ENCODE peak calls at places on chromosomes 1 and 21, in eight cellular contexts. T, M, O, J, Q, A, U and D are unnamed samples.

GRCh38 chr21:30126575-30126974 is 40.0 kb downstream of the CLDN17 start:
- DNase-seq in T (no peak), M (no peak), O (no peak), J (no peak), Q (no peak), A (no peak), U (no peak), D (no peak)

GRCh38 chr1:153344718-153345025 is 4.0 kb downstream of the PGLYRP4 start:
- DNase-seq in T (no peak), M (no peak), O (no peak), J (no peak), Q (no peak), A (no peak), U (no peak), D (peak)

GRCh38 chr1:3652538-3653285 is 396 bp downstream of the TP73 start:
- DNase-seq in T (no peak), M (no peak), O (no peak), J (no peak), Q (no peak), A (no peak), U (no peak), D (no peak)

GRCh38 chr1:86137458-86137857 is 19.1 kb downstream of the COL24A1 start:
- DNase-seq in T (no peak), M (no peak), O (peak), J (no peak), Q (no peak), A (no peak), U (no peak), D (no peak)

GRCh38 chr1:207908112-207908734 is 2.7 kb downstream of the CD34 start:
- DNase-seq in T (no peak), M (no peak), O (no peak), J (no peak), Q (no peak), A (peak), U (no peak), D (no peak)

GRCh38 chr1:217660353-217661062 is 29.4 kb downstream of the SPATA17 start:
- DNase-seq in T (no peak), M (no peak), O (peak), J (no peak), Q (no peak), A (no peak), U (no peak), D (peak)

GRCh38 chr21:26769613-26770188 is 75.5 kb downstream of the ADAMTS1 start:
- DNase-seq in T (no peak), M (no peak), O (peak), J (no peak), Q (no peak), A (peak), U (no peak), D (no peak)

GRCh38 chr1:21295059-21295401 is 4.8 kb upstream of the ECE1 start:
- DNase-seq in T (no peak), M (peak), O (no peak), J (no peak), Q (no peak), A (no peak), U (no peak), D (no peak)

GRCh38 chr1:22600071-22600816 is 36.2 kb upstream of the C1QA start:
- DNase-seq in T (no peak), M (no peak), O (no peak), J (no peak), Q (no peak), A (peak), U (no peak), D (no peak)

GRCh38 chr1:167678422-167678821 is 43.4 kb upstream of the MPZL1 start:
- DNase-seq in T (no peak), M (no peak), O (no peak), J (no peak), Q (no peak), A (no peak), U (no peak), D (no peak)

GRCh38 chr1:53498555-53499142 is 39.5 kb downstream of the DMRTB1 start:
- DNase-seq in T (no peak), M (no peak), O (no peak), J (no peak), Q (no peak), A (no peak), U (no peak), D (no peak)

GRCh38 chr1:86263101-86263500 is 106.5 kb upstream of the COL24A1 start:
- DNase-seq in T (no peak), M (no peak), O (no peak), J (no peak), Q (no peak), A (no peak), U (no peak), D (no peak)

GRCh38 chr1:54407957-54408700 is 1.9 kb upstream of the SSBP3 start:
- DNase-seq in T (no peak), M (no peak), O (no peak), J (no peak), Q (no peak), A (peak), U (no peak), D (no peak)

GRCh38 chr1:24254783-24255182 is 64.4 kb upstream of the GRHL3 start:
- DNase-seq in T (no peak), M (no peak), O (no peak), J (no peak), Q (no peak), A (no peak), U (no peak), D (no peak)

GRCh38 chr1:119806489-119806888 is 4.8 kb downstream of the REG4 start:
- DNase-seq in T (no peak), M (no peak), O (no peak), J (no peak), Q (no peak), A (no peak), U (no peak), D (no peak)

GRCh38 chr1:183869671-183870070 is 64.8 kb downstream of the RGL1 start:
- DNase-seq in T (no peak), M (no peak), O (no peak), J (no peak), Q (no peak), A (no peak), U (no peak), D (no peak)

GRCh38 chr21:45465105-45465504 is 60.1 kb downstream of the COL18A1 start:
- DNase-seq in T (no peak), M (no peak), O (no peak), J (no peak), Q (no peak), A (no peak), U (no peak), D (no peak)

GRCh38 chr1:155962599-155963211 is 15.6 kb downstream of the ARHGEF2 start:
- DNase-seq in T (no peak), M (no peak), O (no peak), J (no peak), Q (no peak), A (peak), U (peak), D (no peak)

GRCh38 chr1:84078108-84078823 is 65.8 kb upstream of the PRKACB start:
- DNase-seq in T (no peak), M (no peak), O (peak), J (peak), Q (no peak), A (no peak), U (no peak), D (peak)

GRCh38 chr1:45679123-45679522 is 7.2 kb downstream of the GPBP1L1 start:
- DNase-seq in T (no peak), M (no peak), O (no peak), J (no peak), Q (no peak), A (peak), U (no peak), D (no peak)

GRCh38 chr1:116489231-116489697 is 81.6 kb downstream of the CD58 start:
- DNase-seq in T (no peak), M (no peak), O (peak), J (peak), Q (no peak), A (peak), U (no peak), D (no peak)

GRCh38 chr1:217944550-217944949 is 313.4 kb downstream of the SPATA17 start:
- DNase-seq in T (no peak), M (no peak), O (no peak), J (no peak), Q (no peak), A (no peak), U (no peak), D (no peak)